ENCODE peak calls at places on chromosomes 6 and 20, in six cellular contexts. A is D341Med, Y is colonic mucosa, N is substantia nigra, I is left cardiac atrium, G is Caki2. M is an unnamed sample.

GRCh38 chr6:47153066-47153755 is 111.1 kb upstream of the ADGRF1 start:
- DNase-seq in A (no peak), Y (no peak), N (no peak), I (no peak), G (peak), M (peak)

GRCh38 chr6:21201181-21201580 is 392.4 kb upstream of the SOX4 start:
- DNase-seq in A (no peak), Y (no peak), N (no peak), I (no peak), G (no peak), M (no peak)

GRCh38 chr6:53432318-53433161 is 83.8 kb upstream of the ELOVL5 start:
- DNase-seq in A (peak), Y (no peak), N (no peak), I (no peak), G (no peak), M (no peak)

GRCh38 chr20:19301142-19301541 is 88.7 kb downstream of the SLC24A3 start:
- DNase-seq in A (no peak), Y (no peak), N (no peak), I (no peak), G (no peak), M (no peak)

GRCh38 chr6:151690768-151691562 is 116.5 kb upstream of the ESR1 start:
- DNase-seq in A (no peak), Y (no peak), N (no peak), I (no peak), G (no peak), M (no peak)

GRCh38 chr6:60867548-60867947 is 1418.5 kb downstream of the KHDRBS2 start:
- DNase-seq in A (no peak), Y (no peak), N (no peak), I (no peak), G (no peak), M (no peak)

GRCh38 chr6:25193147-25193864 is 85.9 kb upstream of the CARMIL1 start:
- DNase-seq in A (no peak), Y (no peak), N (no peak), I (peak), G (peak), M (peak)

GRCh38 chr6:46653439-46653942 is 716 bp downstream of the SLC25A27 start:
- DNase-seq in A (no peak), Y (no peak), N (no peak), I (no peak), G (no peak), M (peak)

GRCh38 chr6:28771401-28772267 is 152.2 kb downstream of the TRIM27 start:
- DNase-seq in A (no peak), Y (no peak), N (no peak), I (no peak), G (no peak), M (no peak)

GRCh38 chr20:63835031-63835858 is 4.2 kb upstream of the ZBTB46 start:
- DNase-seq in A (no peak), Y (peak), N (peak), I (peak), G (peak), M (peak)

GRCh38 chr20:43388267-43389081 is 69.2 kb upstream of the SRSF6 start:
- DNase-seq in A (no peak), Y (no peak), N (no peak), I (peak), G (no peak), M (no peak)

GRCh38 chr20:32898721-32899120 is 40.0 kb downstream of the EFCAB8 start:
- DNase-seq in A (no peak), Y (no peak), N (no peak), I (no peak), G (no peak), M (no peak)

GRCh38 chr6:169106176-169106575 is 147.5 kb downstream of the THBS2 start:
- DNase-seq in A (no peak), Y (no peak), N (no peak), I (no peak), G (no peak), M (no peak)

GRCh38 chr6:157514659-157515496 is 133.9 kb downstream of the ZDHHC14 start:
- DNase-seq in A (no peak), Y (no peak), N (no peak), I (peak), G (peak), M (peak)

GRCh38 chr20:48791014-48791413 is 36.8 kb downstream of the PREX1 start:
- DNase-seq in A (no peak), Y (no peak), N (no peak), I (no peak), G (no peak), M (peak)

GRCh38 chr6:150251566-150252186 is 108.8 kb downstream of the PPP1R14C start:
- DNase-seq in A (no peak), Y (no peak), N (no peak), I (no peak), G (no peak), M (no peak)

GRCh38 chr20:53949319-53949839 is 121.0 kb downstream of the BCAS1 start:
- DNase-seq in A (no peak), Y (no peak), N (no peak), I (peak), G (no peak), M (peak)

GRCh38 chr20:44894959-44895358 is 9.5 kb downstream of the YWHAB start:
- DNase-seq in A (no peak), Y (no peak), N (no peak), I (no peak), G (no peak), M (no peak)

GRCh38 chr6:102732908-102733307 is 1339.4 kb downstream of the GRIK2 start:
- DNase-seq in A (no peak), Y (no peak), N (no peak), I (no peak), G (no peak), M (no peak)